ENCODE peak calls at places on chromosome 10, in ten cellular contexts. P, Y, M, D, T, V, J, G, B and I are unnamed samples.

GRCh38 chr10:126242352-126243260 is 145.7 kb downstream of the ADAM12 start:
- DNase-seq in B (peak; percentile 31), V (peak; percentile 80), G (peak; percentile 51), M (peak; percentile 92), P (no peak), Y (peak; percentile 95), J (no peak), D (peak; percentile 80), T (no peak), I (no peak)

GRCh38 chr10:86899128-86899527 is 58.3 kb downstream of the MMRN2 start:
- DNase-seq in P (peak; percentile 48), M (no peak), J (no peak), D (no peak), V (peak; percentile 24), G (no peak), B (no peak), T (no peak), Y (no peak), I (no peak)

GRCh38 chr10:45179716-45180115 is 135.7 kb downstream of the OR13A1 start:
- DNase-seq in J (no peak), T (no peak), P (no peak), V (peak; percentile 13), M (peak; percentile 6), G (peak; percentile 8), D (no peak), Y (peak; percentile 42), B (no peak), I (no peak)

GRCh38 chr10:87700031-87700796 is 40.5 kb downstream of the PAPSS2 start:
- DNase-seq in T (no peak), M (peak; percentile 74), Y (peak; percentile 77), J (no peak), G (no peak), V (no peak), B (no peak), D (no peak), P (no peak), I (no peak)

GRCh38 chr10:116704926-116705325 is 37.4 kb downstream of the HSPA12A start:
- DNase-seq in G (no peak), D (no peak), Y (no peak), P (no peak), V (no peak), J (no peak), T (no peak), M (no peak), B (peak; percentile 84), I (no peak)

GRCh38 chr10:98748298-98748697 is 301.6 kb upstream of the HPS1 start:
- DNase-seq in M (peak; percentile 38), Y (peak; percentile 58), B (no peak), J (no peak), D (peak; percentile 9), T (no peak), V (peak; percentile 24), P (peak; percentile 64), G (no peak), I (no peak)

GRCh38 chr10:102863660-102864059 is 5.6 kb upstream of the AS3MT start:
- DNase-seq in M (no peak), T (no peak), P (no peak), G (no peak), V (no peak), J (no peak), Y (no peak), D (no peak), B (no peak), I (no peak)

GRCh38 chr10:33139191-33139646 is 181.2 kb upstream of the ITGB1 start:
- DNase-seq in P (no peak), Y (no peak), B (no peak), V (no peak), G (no peak), D (no peak), M (no peak), J (no peak), T (no peak), I (no peak)

GRCh38 chr10:59387951-59388431 is 25.6 kb upstream of the FAM13C start:
- DNase-seq in M (peak; percentile 90), G (no peak), Y (peak; percentile 96), J (no peak), T (no peak), D (peak; percentile 94), V (no peak), P (no peak), B (no peak), I (no peak)

GRCh38 chr10:11011966-11012365 is 5.7 kb upstream of the CELF2 start:
- DNase-seq in P (no peak), B (no peak), M (no peak), G (no peak), Y (no peak), V (no peak), J (no peak), D (no peak), T (no peak), I (no peak)

GRCh38 chr10:86188326-86188725 is 178.3 kb downstream of the GRID1 start:
- DNase-seq in M (no peak), V (no peak), P (no peak), D (no peak), Y (no peak), G (no peak), B (no peak), T (no peak), J (no peak), I (no peak)

GRCh38 chr10:37681617-37681999 is 175.8 kb downstream of the ZNF248 start:
- DNase-seq in G (no peak), P (no peak), V (no peak), D (no peak), M (no peak), B (no peak), J (no peak), Y (no peak), T (no peak), I (no peak)

GRCh38 chr10:76309744-76310441 is 878.5 kb downstream of the LRMDA start:
- DNase-seq in D (no peak), B (no peak), V (peak; percentile 51), M (peak; percentile 32), T (no peak), Y (peak; percentile 11), P (no peak), G (no peak), J (no peak), I (no peak)
- H3K27ac ChIP-seq in D (no peak overlapping the region), B (no peak overlapping the region), V (peak overlapping the region; percentile 93), M (no peak overlapping the region), T (peak overlapping the region; percentile 28), Y (no peak overlapping the region), P (no peak overlapping the region), G (peak overlapping the region; percentile 18), J (peak overlapping the region; percentile 24), I (peak overlapping the region; percentile 77)

GRCh38 chr10:34539533-34540315 is 275.4 kb downstream of the PARD3 start:
- DNase-seq in G (peak; percentile 7), J (no peak), D (peak; percentile 19), Y (peak; percentile 79), M (no peak), P (no peak), T (peak; percentile 67), V (no peak), B (no peak), I (no peak)
- H3K4me3 ChIP-seq in G (peak overlapping the region; percentile 37), J (peak overlapping the region; percentile 1), D (peak overlapping the region; percentile 3), Y (peak overlapping the region; percentile 25), M (peak overlapping the region; percentile 17), P (no peak overlapping the region), T (no peak overlapping the region), V (no peak overlapping the region), B (no peak overlapping the region), I (no peak overlapping the region)

GRCh38 chr10:14953452-14954000 is 370 bp downstream of the DCLRE1C start:
- DNase-seq in Y (peak; percentile 71), P (peak; percentile 84), D (peak; percentile 56), B (peak; percentile 42), T (peak; percentile 59), J (no peak), V (peak; percentile 76), G (peak; percentile 37), M (peak; percentile 67), I (peak; percentile 7)
- TF ChIP-seq CTCF in Y (peak; percentile 23), P (no peak), D (peak; percentile 42), B (no peak), T (no peak), J (no peak), V (peak; percentile 29), G (peak; percentile 24), M (peak; percentile 19), I (peak; percentile 13)

GRCh38 chr10:122139627-122140151 is 131.4 kb upstream of the BTBD16 start:
- DNase-seq in D (no peak), P (no peak), M (no peak), G (peak; percentile 64), J (no peak), Y (no peak), B (no peak), T (no peak), V (peak; percentile 84), I (no peak)
- H3K27ac ChIP-seq in D (no peak overlapping the region), P (peak overlapping the region; percentile 92), M (no peak overlapping the region), G (peak overlapping the region; percentile 88), J (peak overlapping the region; percentile 84), Y (no peak overlapping the region), B (no peak overlapping the region), T (peak overlapping the region; percentile 81), V (peak overlapping the region; percentile 100), I (peak overlapping the region; percentile 93)

DNA sequence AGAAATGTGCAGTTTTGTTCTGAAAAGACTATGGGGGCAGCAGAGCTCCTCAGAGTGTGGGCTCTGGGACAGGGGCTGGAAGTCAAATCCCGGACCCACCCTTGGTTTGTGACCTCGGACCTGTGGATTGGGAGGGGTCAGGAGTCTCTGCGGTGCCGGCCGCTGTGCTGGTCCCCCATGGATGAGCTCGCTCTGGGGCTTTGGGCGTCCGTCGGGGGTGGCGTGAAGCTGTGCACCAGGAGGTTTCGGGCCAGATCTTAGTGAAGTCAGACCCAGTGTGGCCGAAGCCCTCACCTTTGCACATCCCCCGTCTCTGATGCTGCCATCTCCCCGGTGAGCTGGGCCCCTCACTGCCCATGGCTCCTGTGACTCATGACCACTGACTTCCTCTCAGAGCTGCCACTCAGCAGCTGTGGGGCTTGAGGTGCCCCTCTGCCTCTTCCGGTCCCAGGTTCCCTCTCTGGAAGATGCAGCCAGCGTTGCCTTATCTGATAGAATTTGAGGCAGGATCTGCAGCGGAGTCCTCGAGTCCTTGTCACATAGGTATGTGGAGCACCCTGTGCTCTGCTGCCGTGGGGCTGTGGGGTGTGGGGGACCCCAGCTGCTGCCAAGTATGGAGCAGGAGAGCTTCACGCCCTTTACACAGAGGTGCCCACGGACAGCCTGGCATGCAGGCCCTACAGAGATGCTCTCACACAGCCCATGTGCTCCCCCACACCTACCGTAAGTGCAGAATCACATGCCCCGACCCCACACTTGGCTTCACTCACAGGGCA is 11.4 kb upstream of the SCART1 start:
- DNase-seq in G (no peak), Y (no peak), T (no peak), P (no peak), M (no peak), J (no peak), B (no peak), V (peak; percentile 13), D (no peak), I (no peak)
- H3K4me3 ChIP-seq in G (no peak overlapping the region), Y (no peak overlapping the region), T (no peak overlapping the region), P (no peak overlapping the region), M (no peak overlapping the region), J (no peak overlapping the region), B (no peak overlapping the region), V (no peak overlapping the region), D (no peak overlapping the region), I (no peak overlapping the region)

GRCh38 chr10:78812571-78813318 is 256.0 kb upstream of the ZMIZ1 start:
- DNase-seq in G (no peak), J (no peak), D (no peak), P (no peak), M (no peak), V (no peak), T (no peak), Y (no peak), B (no peak), I (no peak)
- TF ChIP-seq CTCF in G (no peak), J (no peak), D (no peak), P (no peak), M (no peak), V (no peak), T (no peak), Y (no peak), B (no peak), I (no peak)

GRCh38 chr10:5643356-5643755 is 23.0 kb downstream of the ASB13 start:
- DNase-seq in B (no peak), V (no peak), J (no peak), G (no peak), D (no peak), P (no peak), Y (peak; percentile 23), M (no peak), T (no peak), I (no peak)
- H3K27ac ChIP-seq in B (no peak overlapping the region), V (no peak overlapping the region), J (peak overlapping the region; percentile 67), G (peak overlapping the region; percentile 87), D (no peak overlapping the region), P (no peak overlapping the region), Y (no peak overlapping the region), M (no peak overlapping the region), T (no peak overlapping the region), I (peak overlapping the region; percentile 73)